ENCODE peak calls at places on chromosomes 6 and 20, in nine cellular contexts. One of them, this sample, is unnamed.

GRCh38 chr6:156310701-156311100 is 466.5 kb upstream of the ARID1B start:
- DNase-seq in mesothelial cell of epicardium: no peak
- DNase-seq in GM20000: no peak
- DNase-seq in breast epithelium: no peak
- DNase-seq in lower leg skin: no peak
- DNase-seq in brain microvascular endothelial cell: no peak
- DNase-seq in Calu3: no peak
- DNase-seq in hepatocyte: no peak
- DNase-seq in choroid plexus epithelial cell: no peak
- DNase-seq in this sample: no peak

GRCh38 chr20:23586735-23587525 is 18.6 kb upstream of the CST9L start:
- DNase-seq in mesothelial cell of epicardium: no peak
- DNase-seq in breast epithelium: no peak
- DNase-seq in choroid plexus epithelial cell: no peak
- DNase-seq in hepatocyte: peak; percentile 1
- DNase-seq in brain microvascular endothelial cell: no peak
- DNase-seq in lower leg skin: no peak
- DNase-seq in Calu3: no peak
- DNase-seq in GM20000: no peak
- DNase-seq in this sample: peak; percentile 56

GRCh38 chr6:73943930-73944652 is 248.1 kb downstream of the CD109 start:
- DNase-seq in lower leg skin: no peak
- DNase-seq in choroid plexus epithelial cell: no peak
- DNase-seq in GM20000: no peak
- DNase-seq in brain microvascular endothelial cell: no peak
- DNase-seq in hepatocyte: no peak
- DNase-seq in breast epithelium: no peak
- DNase-seq in Calu3: no peak
- DNase-seq in mesothelial cell of epicardium: no peak
- DNase-seq in this sample: no peak

GRCh38 chr6:13375360-13375878 is 47.1 kb upstream of the TBC1D7 start:
- DNase-seq in lower leg skin: no peak
- DNase-seq in Calu3: no peak
- DNase-seq in breast epithelium: no peak
- DNase-seq in GM20000: peak; percentile 77
- DNase-seq in choroid plexus epithelial cell: no peak
- DNase-seq in brain microvascular endothelial cell: no peak
- DNase-seq in hepatocyte: no peak
- DNase-seq in mesothelial cell of epicardium: no peak
- DNase-seq in this sample: peak; percentile 42

GRCh38 chr6:122553697-122554096 is 56.5 kb upstream of the PKIB start:
- DNase-seq in GM20000: no peak
- DNase-seq in brain microvascular endothelial cell: no peak
- DNase-seq in Calu3: no peak
- DNase-seq in mesothelial cell of epicardium: no peak
- DNase-seq in hepatocyte: no peak
- DNase-seq in lower leg skin: no peak
- DNase-seq in choroid plexus epithelial cell: no peak
- DNase-seq in breast epithelium: no peak
- DNase-seq in this sample: no peak

GRCh38 chr20:13865825-13866351 is 81.1 kb downstream of the NDUFAF5 start:
- DNase-seq in Calu3: no peak
- DNase-seq in brain microvascular endothelial cell: no peak
- DNase-seq in GM20000: no peak
- DNase-seq in choroid plexus epithelial cell: no peak
- DNase-seq in hepatocyte: peak; percentile 12
- DNase-seq in breast epithelium: no peak
- DNase-seq in mesothelial cell of epicardium: no peak
- DNase-seq in lower leg skin: no peak
- DNase-seq in this sample: peak; percentile 11

GRCh38 chr6:162900503-162900902 is 172.7 kb downstream of the PACRG start:
- DNase-seq in hepatocyte: no peak
- DNase-seq in brain microvascular endothelial cell: no peak
- DNase-seq in lower leg skin: no peak
- DNase-seq in GM20000: no peak
- DNase-seq in mesothelial cell of epicardium: no peak
- DNase-seq in breast epithelium: no peak
- DNase-seq in Calu3: no peak
- DNase-seq in choroid plexus epithelial cell: no peak
- DNase-seq in this sample: no peak

GRCh38 chr6:36285187-36285612 is 15.3 kb downstream of the PNPLA1 start:
- DNase-seq in lower leg skin: no peak
- DNase-seq in brain microvascular endothelial cell: no peak
- DNase-seq in choroid plexus epithelial cell: no peak
- DNase-seq in hepatocyte: no peak
- DNase-seq in mesothelial cell of epicardium: no peak
- DNase-seq in breast epithelium: no peak
- DNase-seq in GM20000: no peak
- DNase-seq in Calu3: no peak
- DNase-seq in this sample: no peak

GRCh38 chr6:32108094-32108627 is 977 bp downstream of the TNXB start:
- DNase-seq in mesothelial cell of epicardium: no peak
- DNase-seq in Calu3: no peak
- DNase-seq in choroid plexus epithelial cell: peak; percentile 22
- DNase-seq in lower leg skin: peak; percentile 60
- DNase-seq in breast epithelium: peak; percentile 31
- DNase-seq in GM20000: no peak
- DNase-seq in brain microvascular endothelial cell: no peak
- DNase-seq in hepatocyte: peak; percentile 63
- DNase-seq in this sample: peak; percentile 56

GRCh38 chr6:6997282-6998193 is 110.2 kb upstream of the RREB1 start:
- DNase-seq in hepatocyte: peak; percentile 50
- DNase-seq in Calu3: no peak
- DNase-seq in brain microvascular endothelial cell: no peak
- DNase-seq in mesothelial cell of epicardium: no peak
- DNase-seq in GM20000: no peak
- DNase-seq in lower leg skin: no peak
- DNase-seq in choroid plexus epithelial cell: peak; percentile 15
- DNase-seq in breast epithelium: no peak
- DNase-seq in this sample: no peak

GRCh38 chr6:21846541-21847451 is 253.2 kb downstream of the SOX4 start:
- DNase-seq in GM20000: no peak
- DNase-seq in hepatocyte: peak; percentile 82
- DNase-seq in breast epithelium: no peak
- DNase-seq in Calu3: peak; percentile 76
- DNase-seq in mesothelial cell of epicardium: no peak
- DNase-seq in lower leg skin: no peak
- DNase-seq in choroid plexus epithelial cell: no peak
- DNase-seq in brain microvascular endothelial cell: no peak
- DNase-seq in this sample: no peak

GRCh38 chr6:30444451-30444742 is 44.9 kb upstream of the HLA-E start:
- DNase-seq in lower leg skin: no peak
- DNase-seq in choroid plexus epithelial cell: no peak
- DNase-seq in GM20000: no peak
- DNase-seq in brain microvascular endothelial cell: no peak
- DNase-seq in mesothelial cell of epicardium: no peak
- DNase-seq in Calu3: no peak
- DNase-seq in hepatocyte: no peak
- DNase-seq in breast epithelium: no peak
- DNase-seq in this sample: no peak

GRCh38 chr6:30443657-30444450 is 45.5 kb upstream of the HLA-E start:
- DNase-seq in GM20000: no peak
- DNase-seq in hepatocyte: peak; percentile 49
- DNase-seq in choroid plexus epithelial cell: peak; percentile 17
- DNase-seq in brain microvascular endothelial cell: no peak
- DNase-seq in mesothelial cell of epicardium: no peak
- DNase-seq in lower leg skin: no peak
- DNase-seq in Calu3: peak; percentile 35
- DNase-seq in breast epithelium: no peak
- DNase-seq in this sample: peak; percentile 31

GRCh38 chr6:30450548-30450907 is 38.8 kb upstream of the HLA-E start:
- DNase-seq in Calu3: no peak
- DNase-seq in lower leg skin: no peak
- DNase-seq in mesothelial cell of epicardium: no peak
- DNase-seq in choroid plexus epithelial cell: no peak
- DNase-seq in brain microvascular endothelial cell: no peak
- DNase-seq in hepatocyte: no peak
- DNase-seq in GM20000: no peak
- DNase-seq in breast epithelium: no peak
- DNase-seq in this sample: no peak

GRCh38 chr6:30446259-30446658 is 43.0 kb upstream of the HLA-E start:
- DNase-seq in Calu3: no peak
- DNase-seq in hepatocyte: no peak
- DNase-seq in brain microvascular endothelial cell: no peak
- DNase-seq in GM20000: no peak
- DNase-seq in lower leg skin: no peak
- DNase-seq in choroid plexus epithelial cell: no peak
- DNase-seq in mesothelial cell of epicardium: no peak
- DNase-seq in breast epithelium: no peak
- DNase-seq in this sample: no peak

DNA sequence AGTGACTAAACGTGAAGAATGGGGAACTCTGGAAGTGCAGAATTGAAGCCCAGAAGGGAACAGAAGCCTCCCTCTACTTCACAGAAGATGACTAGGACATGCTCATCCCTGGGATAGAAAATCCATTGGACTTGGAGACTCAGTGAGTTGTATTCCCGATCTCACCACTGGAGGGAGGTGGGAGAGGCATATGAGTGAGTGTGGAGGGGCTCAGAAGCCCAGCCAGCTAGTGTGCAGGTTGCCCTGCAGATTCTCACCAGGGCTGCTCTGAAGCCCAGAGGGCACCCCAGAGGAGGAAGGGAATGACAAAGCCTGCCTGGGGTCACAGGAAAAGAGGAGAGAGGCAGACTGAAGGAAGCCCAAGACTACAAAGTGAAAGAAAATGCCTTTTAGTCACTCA is 42.1 kb upstream of the HLA-E start:
- DNase-seq in hepatocyte: peak; percentile 13
- DNase-seq in Calu3: peak; percentile 52
- DNase-seq in mesothelial cell of epicardium: no peak
- DNase-seq in breast epithelium: no peak
- DNase-seq in lower leg skin: no peak
- DNase-seq in brain microvascular endothelial cell: peak; percentile 7
- DNase-seq in GM20000: no peak
- DNase-seq in choroid plexus epithelial cell: peak; percentile 21
- DNase-seq in this sample: peak; percentile 23
- TF ChIP-seq CTCF in hepatocyte: peak; percentile 5
- TF ChIP-seq CTCF in Calu3: peak; percentile 52
- TF ChIP-seq CTCF in mesothelial cell of epicardium: no peak
- TF ChIP-seq CTCF in breast epithelium: no peak
- TF ChIP-seq CTCF in lower leg skin: no peak
- TF ChIP-seq CTCF in brain microvascular endothelial cell: peak; percentile 63
- TF ChIP-seq CTCF in GM20000: no peak
- TF ChIP-seq CTCF in choroid plexus epithelial cell: peak; percentile 36
- TF ChIP-seq CTCF in this sample: no peak

GRCh38 chr6:112270756-112271155 is 16.4 kb upstream of the LAMA4 start:
- DNase-seq in Calu3: no peak
- DNase-seq in brain microvascular endothelial cell: no peak
- DNase-seq in GM20000: no peak
- DNase-seq in mesothelial cell of epicardium: no peak
- DNase-seq in hepatocyte: no peak
- DNase-seq in choroid plexus epithelial cell: no peak
- DNase-seq in breast epithelium: no peak
- DNase-seq in lower leg skin: no peak
- DNase-seq in this sample: no peak

GRCh38 chr6:112269979-112270378 is 15.6 kb upstream of the LAMA4 start:
- DNase-seq in brain microvascular endothelial cell: no peak
- DNase-seq in GM20000: no peak
- DNase-seq in breast epithelium: no peak
- DNase-seq in lower leg skin: no peak
- DNase-seq in Calu3: no peak
- DNase-seq in hepatocyte: no peak
- DNase-seq in choroid plexus epithelial cell: no peak
- DNase-seq in mesothelial cell of epicardium: no peak
- DNase-seq in this sample: no peak

GRCh38 chr6:112268628-112269027 is 14.3 kb upstream of the LAMA4 start:
- DNase-seq in choroid plexus epithelial cell: no peak
- DNase-seq in lower leg skin: no peak
- DNase-seq in brain microvascular endothelial cell: no peak
- DNase-seq in GM20000: no peak
- DNase-seq in hepatocyte: no peak
- DNase-seq in breast epithelium: no peak
- DNase-seq in mesothelial cell of epicardium: no peak
- DNase-seq in Calu3: no peak
- DNase-seq in this sample: no peak

GRCh38 chr6:112268011-112268410 is 13.6 kb upstream of the LAMA4 start:
- DNase-seq in breast epithelium: no peak
- DNase-seq in mesothelial cell of epicardium: no peak
- DNase-seq in brain microvascular endothelial cell: no peak
- DNase-seq in choroid plexus epithelial cell: no peak
- DNase-seq in GM20000: no peak
- DNase-seq in hepatocyte: no peak
- DNase-seq in Calu3: no peak
- DNase-seq in lower leg skin: no peak
- DNase-seq in this sample: no peak

GRCh38 chr6:112269165-112269564 is 14.8 kb upstream of the LAMA4 start:
- DNase-seq in breast epithelium: no peak
- DNase-seq in GM20000: no peak
- DNase-seq in mesothelial cell of epicardium: no peak
- DNase-seq in Calu3: no peak
- DNase-seq in brain microvascular endothelial cell: no peak
- DNase-seq in lower leg skin: no peak
- DNase-seq in hepatocyte: no peak
- DNase-seq in choroid plexus epithelial cell: peak; percentile 62
- DNase-seq in this sample: peak; percentile 54
- TF ChIP-seq CTCF in breast epithelium: no peak
- TF ChIP-seq CTCF in GM20000: no peak
- TF ChIP-seq CTCF in mesothelial cell of epicardium: no peak
- TF ChIP-seq CTCF in Calu3: no peak
- TF ChIP-seq CTCF in brain microvascular endothelial cell: peak; percentile 71
- TF ChIP-seq CTCF in lower leg skin: no peak
- TF ChIP-seq CTCF in hepatocyte: no peak
- TF ChIP-seq CTCF in choroid plexus epithelial cell: peak; percentile 64
- TF ChIP-seq CTCF in this sample: no peak

GRCh38 chr6:95093154-95093553 is 484.2 kb upstream of the MANEA start:
- DNase-seq in GM20000: no peak
- DNase-seq in lower leg skin: no peak
- DNase-seq in mesothelial cell of epicardium: no peak
- DNase-seq in hepatocyte: no peak
- DNase-seq in choroid plexus epithelial cell: peak; percentile 17
- DNase-seq in breast epithelium: no peak
- DNase-seq in brain microvascular endothelial cell: no peak
- DNase-seq in Calu3: no peak
- DNase-seq in this sample: no peak
- TF ChIP-seq CTCF in GM20000: no peak
- TF ChIP-seq CTCF in lower leg skin: no peak
- TF ChIP-seq CTCF in mesothelial cell of epicardium: no peak
- TF ChIP-seq CTCF in hepatocyte: no peak
- TF ChIP-seq CTCF in choroid plexus epithelial cell: no peak
- TF ChIP-seq CTCF in breast epithelium: no peak
- TF ChIP-seq CTCF in brain microvascular endothelial cell: no peak
- TF ChIP-seq CTCF in Calu3: no peak
- TF ChIP-seq CTCF in this sample: no peak

GRCh38 chr6:87155272-87155919 is at the start of gene ZNF292:
- DNase-seq in mesothelial cell of epicardium: peak; percentile 86
- DNase-seq in Calu3: peak; percentile 98
- DNase-seq in choroid plexus epithelial cell: peak; percentile 97
- DNase-seq in breast epithelium: peak; percentile 96
- DNase-seq in brain microvascular endothelial cell: peak; percentile 93
- DNase-seq in GM20000: peak; percentile 91
- DNase-seq in hepatocyte: peak; percentile 98
- DNase-seq in lower leg skin: peak; percentile 96
- DNase-seq in this sample: peak; percentile 98
- TF ChIP-seq CTCF in mesothelial cell of epicardium: no peak
- TF ChIP-seq CTCF in Calu3: no peak
- TF ChIP-seq CTCF in choroid plexus epithelial cell: no peak
- TF ChIP-seq CTCF in breast epithelium: no peak
- TF ChIP-seq CTCF in brain microvascular endothelial cell: no peak
- TF ChIP-seq CTCF in GM20000: no peak
- TF ChIP-seq CTCF in hepatocyte: no peak
- TF ChIP-seq CTCF in lower leg skin: no peak
- TF ChIP-seq CTCF in this sample: no peak